ENCODE peak calls at places on chromosomes 5 and 9, in ten cellular contexts. L is ovary; A is substantia nigra; R is A549; B is CD4-positive, alpha-beta T cell; G is pancreas; Y is naive thymus-derived CD4-positive, alpha-beta T cell; Z is tibial artery; I is aorta; C is caudate nucleus. O is an unnamed sample.

GRCh38 chr9:1531411-1531903 is 481.3 kb downstream of the DMRT2 start:
- DNase-seq in R (no peak), Z (no peak), B (no peak), C (no peak), Y (no peak), L (no peak), A (no peak), G (no peak), I (no peak), O (no peak)

GRCh38 chr5:77847814-77848290 is 71.7 kb upstream of the TBCA start:
- DNase-seq in G (no peak), Y (no peak), C (no peak), A (no peak), I (no peak), Z (no peak), L (no peak), R (no peak), B (no peak), O (no peak)

GRCh38 chr5:112772095-112772494 is 34.4 kb downstream of the APC start:
- DNase-seq in Y (no peak), B (no peak), Z (no peak), A (no peak), L (no peak), C (no peak), G (no peak), R (no peak), I (no peak), O (no peak)

GRCh38 chr5:1448511-1449011 is 3.3 kb upstream of the SLC6A3 start:
- DNase-seq in Z (no peak), C (no peak), B (no peak), I (no peak), G (no peak), R (no peak), L (no peak), Y (no peak), A (no peak), O (no peak)

GRCh38 chr9:79134654-79135053 is 437.1 kb upstream of the TLE4 start:
- DNase-seq in B (no peak), A (no peak), Z (no peak), I (no peak), C (no peak), G (no peak), R (no peak), L (no peak), Y (no peak), O (no peak)

GRCh38 chr5:119290161-119290569 is 65.7 kb upstream of the TNFAIP8 start:
- DNase-seq in B (no peak), G (no peak), L (no peak), Z (no peak), C (no peak), Y (no peak), I (no peak), R (no peak), A (no peak), O (no peak)

GRCh38 chr9:137544176-137544755 is 5.9 kb downstream of the PNPLA7 start:
- DNase-seq in G (no peak), Y (no peak), L (no peak), B (no peak), R (no peak), A (no peak), C (no peak), I (no peak), Z (no peak), O (no peak)

GRCh38 chr5:109365653-109366052 is 44.1 kb downstream of the PJA2 start:
- DNase-seq in C (no peak), A (no peak), G (no peak), Z (no peak), B (no peak), I (no peak), R (no peak), L (no peak), Y (no peak), O (no peak)

GRCh38 chr9:89640801-89641200 is 36.0 kb downstream of the GADD45G start:
- DNase-seq in Z (no peak), R (no peak), B (no peak), Y (no peak), I (no peak), A (no peak), L (peak), C (no peak), G (no peak), O (no peak)

GRCh38 chr5:52838306-52839015 is 50.7 kb downstream of the ITGA1 start:
- DNase-seq in R (no peak), I (no peak), A (no peak), Y (no peak), Z (no peak), C (no peak), L (no peak), B (no peak), G (no peak), O (no peak)

GRCh38 chr5:30918171-30918570 is 275.3 kb upstream of the CDH6 start:
- DNase-seq in A (no peak), Y (no peak), C (no peak), L (no peak), G (no peak), B (no peak), I (no peak), R (no peak), Z (no peak), O (no peak)

GRCh38 chr9:107888773-107889227 is 399.2 kb upstream of the KLF4 start:
- DNase-seq in A (no peak), I (no peak), Z (no peak), Y (no peak), G (no peak), R (no peak), B (no peak), L (no peak), C (no peak), O (no peak)

GRCh38 chr5:169906745-169907649 is 73.3 kb downstream of the INSYN2B start:
- DNase-seq in R (no peak), I (no peak), A (no peak), B (no peak), L (no peak), Y (no peak), Z (no peak), G (no peak), C (no peak), O (no peak)
- H3K27ac ChIP-seq in R (no peak), I (no peak), A (no peak), B (no peak), L (no peak), Y (no peak), Z (no peak), G (no peak), C (no peak), O (no peak)

GRCh38 chr9:124875501-124875900 is 13.6 kb downstream of the ARPC5L start:
- DNase-seq in A (no peak), Z (no peak), G (no peak), C (no peak), L (no peak), B (no peak), R (no peak), Y (no peak), I (no peak), O (no peak)
- H3K27ac ChIP-seq in A (no peak), Z (no peak), G (no peak), C (peak), L (no peak), B (no peak), R (no peak), Y (no peak), I (no peak), O (no peak)

GRCh38 chr9:131274674-131275331 is 1.5 kb downstream of the FAM78A start:
- DNase-seq in Y (no peak), C (no peak), Z (peak), G (no peak), B (no peak), I (peak), R (no peak), L (no peak), A (no peak), O (no peak)
- H3K27ac ChIP-seq in Y (peak), C (peak), Z (no peak), G (peak), B (peak), I (no peak), R (no peak), L (peak), A (peak), O (peak)

GRCh38 chr5:143717400-143717799 is 94.6 kb upstream of the HMHB1 start:
- DNase-seq in R (no peak), I (no peak), Y (no peak), C (no peak), A (no peak), G (no peak), L (no peak), Z (no peak), B (no peak), O (no peak)

GRCh38 chr5:143716856-143717255 is 95.1 kb upstream of the HMHB1 start:
- DNase-seq in R (no peak), A (no peak), L (no peak), Y (no peak), I (no peak), C (no peak), Z (no peak), B (no peak), G (no peak), O (no peak)

GRCh38 chr5:143721960-143722359 is 90.0 kb upstream of the HMHB1 start:
- DNase-seq in G (no peak), I (no peak), B (no peak), L (no peak), Y (no peak), R (no peak), C (no peak), A (no peak), Z (no peak), O (no peak)

GRCh38 chr5:143723159-143723558 is 88.8 kb upstream of the HMHB1 start:
- DNase-seq in B (no peak), A (no peak), Z (no peak), Y (no peak), I (no peak), G (no peak), R (no peak), L (no peak), C (no peak), O (no peak)

GRCh38 chr5:143720689-143721088 is 91.3 kb upstream of the HMHB1 start:
- DNase-seq in I (no peak), A (no peak), R (no peak), Z (no peak), G (no peak), B (no peak), Y (no peak), C (no peak), L (no peak), O (no peak)
- H3K27ac ChIP-seq in I (no peak), A (no peak), R (no peak), Z (no peak), G (no peak), B (no peak), Y (no peak), C (no peak), L (no peak), O (no peak)

GRCh38 chr5:141513021-141513626 is 24.2 kb downstream of the PCDHGC5 start:
- DNase-seq in R (no peak), L (peak), B (peak), Z (peak), Y (no peak), I (peak), C (no peak), A (no peak), G (peak), O (peak)
- H3K27ac ChIP-seq in R (no peak), L (peak), B (no peak), Z (peak), Y (peak), I (peak), C (peak), A (peak), G (peak), O (no peak)

GRCh38 chr9:16417101-16417500 is 453.4 kb downstream of the BNC2 start:
- DNase-seq in Z (no peak), A (no peak), L (no peak), I (no peak), C (no peak), B (no peak), R (no peak), G (no peak), Y (no peak), O (no peak)

GRCh38 chr9:16419124-16419523 is 451.3 kb downstream of the BNC2 start:
- DNase-seq in Z (no peak), C (no peak), A (no peak), R (no peak), L (no peak), G (no peak), Y (no peak), I (no peak), B (no peak), O (no peak)

GRCh38 chr9:16414451-16414850 is 456.0 kb downstream of the BNC2 start:
- DNase-seq in C (no peak), R (no peak), Y (no peak), I (no peak), G (no peak), B (no peak), Z (no peak), A (no peak), L (no peak), O (no peak)

GRCh38 chr9:16421534-16421933 is 448.9 kb downstream of the BNC2 start:
- DNase-seq in C (no peak), B (no peak), G (no peak), L (no peak), Z (no peak), A (no peak), R (no peak), I (no peak), Y (no peak), O (no peak)

GRCh38 chr9:16417749-16418148 is 452.7 kb downstream of the BNC2 start:
- DNase-seq in L (no peak), Y (no peak), C (no peak), G (no peak), B (no peak), Z (no peak), A (no peak), I (no peak), R (no peak), O (no peak)
- H3K27ac ChIP-seq in L (peak), Y (no peak), C (no peak), G (no peak), B (no peak), Z (no peak), A (no peak), I (no peak), R (peak), O (no peak)

GRCh38 chr5:146584750-146585149 is 68.8 kb upstream of the GPR151 start:
- DNase-seq in A (no peak), R (no peak), G (no peak), L (no peak), B (no peak), C (no peak), Z (no peak), I (no peak), Y (no peak), O (no peak)
- H3K27ac ChIP-seq in A (no peak), R (no peak), G (no peak), L (no peak), B (no peak), C (no peak), Z (no peak), I (no peak), Y (no peak), O (no peak)

DNA sequence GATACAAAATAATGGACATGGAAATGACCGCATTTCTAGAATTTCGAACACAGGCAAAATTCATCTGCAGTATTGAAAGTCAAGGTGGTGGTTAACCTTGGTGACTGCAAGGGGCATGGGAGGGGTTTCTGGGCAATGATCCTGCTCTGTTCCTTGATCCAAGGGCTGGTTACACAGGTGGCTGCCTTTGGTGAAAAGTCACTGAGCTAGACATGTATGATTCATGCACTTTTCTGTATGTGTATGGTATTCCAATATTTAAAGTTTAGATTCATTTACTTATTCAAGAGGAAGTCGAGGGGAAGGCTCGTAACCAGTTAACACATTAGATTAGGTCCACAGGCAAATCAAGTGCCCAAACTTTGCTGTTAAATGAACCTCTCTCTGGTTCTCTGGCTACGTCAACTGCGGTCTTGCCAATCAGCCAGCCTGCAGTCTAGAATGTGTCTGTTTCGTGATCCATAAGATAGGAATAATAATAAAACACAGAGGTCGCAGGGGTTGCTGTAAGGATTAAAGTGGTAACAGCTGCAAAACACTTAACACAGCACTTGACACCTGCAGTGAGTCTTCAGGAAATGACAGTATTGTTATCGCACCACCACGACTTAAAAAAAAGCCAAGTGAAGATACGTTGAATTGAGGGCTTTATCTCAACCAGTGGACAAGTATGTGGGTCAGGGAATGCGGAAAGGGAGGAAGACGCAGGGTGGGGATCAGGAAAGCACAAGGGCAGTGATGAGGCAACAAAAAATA is 92.5 kb downstream of the TLE1 start:
- DNase-seq in A (no peak), Y (no peak), I (no peak), Z (no peak), C (no peak), R (no peak), B (no peak), L (no peak), G (no peak), O (no peak)
- H3K27ac ChIP-seq in A (no peak), Y (no peak), I (no peak), Z (no peak), C (no peak), R (no peak), B (no peak), L (no peak), G (no peak), O (no peak)

DNA sequence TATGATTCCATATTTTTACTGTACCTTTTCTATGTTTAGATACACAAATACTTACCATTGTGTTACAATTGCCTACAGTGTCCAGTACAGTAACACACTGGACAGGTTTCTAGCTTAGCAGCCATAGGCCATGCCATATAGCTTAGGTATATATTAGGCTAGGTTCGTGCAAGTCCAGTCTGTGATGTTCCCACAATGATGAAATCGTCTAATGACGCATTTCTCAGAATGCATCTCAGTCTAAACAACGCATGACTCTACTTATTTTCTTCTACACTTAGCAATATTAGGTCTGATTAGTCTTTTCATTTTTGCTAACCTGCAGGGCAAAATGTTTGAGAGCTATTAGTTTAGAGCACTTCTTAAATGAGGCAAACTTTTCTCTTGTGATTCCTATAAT is 22.7 kb downstream of the OR2S2 start:
- DNase-seq in R (no peak), G (no peak), C (no peak), Z (no peak), A (no peak), B (no peak), Y (no peak), L (no peak), I (no peak), O (no peak)
- H3K27ac ChIP-seq in R (no peak), G (no peak), C (no peak), Z (peak), A (no peak), B (no peak), Y (no peak), L (no peak), I (peak), O (no peak)

O was measured in CD8-positive, alpha-beta T cell.